ENCODE peak calls at places on chromosomes 16 and 17, in five cellular contexts. Z is right lobe of liver, V is fibroblast of villous mesenchyme, Y is OCI-LY7, Q is BE2C. U is an unnamed sample.

GRCh38 chr16:71210-71539 is 1.3 kb downstream of the RHBDF1 start:
- DNase-seq in Z (no peak), V (no peak), Y (no peak), Q (no peak), U (no peak)

GRCh38 chr16:57325458-57325857 is 33.1 kb upstream of the CCL22 start:
- DNase-seq in Z (no peak), V (peak), Y (no peak), Q (no peak), U (no peak)

GRCh38 chr16:4507588-4508345 is 30.8 kb downstream of the CDIP1 start:
- DNase-seq in Z (no peak), V (no peak), Y (no peak), Q (no peak), U (no peak)

GRCh38 chr17:42131971-42132370 is 9.4 kb downstream of the HSPB9 start:
- DNase-seq in Z (no peak), V (no peak), Y (no peak), Q (no peak), U (no peak)

GRCh38 chr16:14487579-14487978 is 142.5 kb downstream of the PARN start:
- DNase-seq in Z (no peak), V (no peak), Y (peak), Q (no peak), U (no peak)

GRCh38 chr17:63249256-63250006 is 196.7 kb downstream of the CYB561 start:
- DNase-seq in Z (no peak), V (no peak), Y (no peak), Q (no peak), U (no peak)

GRCh38 chr17:6437466-6437865 is 2.5 kb upstream of the AIPL1 start:
- DNase-seq in Z (no peak), V (no peak), Y (no peak), Q (no peak), U (no peak)

GRCh38 chr17:27281438-27281837 is 12.5 kb upstream of the WSB1 start:
- DNase-seq in Z (no peak), V (no peak), Y (no peak), Q (no peak), U (no peak)

GRCh38 chr17:78377858-78378224 is 608 bp upstream of the PGS1 start:
- DNase-seq in Z (no peak), V (no peak), Y (no peak), Q (no peak), U (no peak)

GRCh38 chr16:10577305-10578202 is 2.8 kb downstream of the EMP2 start:
- DNase-seq in Z (no peak), V (no peak), Y (no peak), Q (no peak), U (no peak)

GRCh38 chr16:4090476-4090875 is 25.8 kb downstream of the ADCY9 start:
- DNase-seq in Z (peak), V (no peak), Y (no peak), Q (no peak), U (no peak)

GRCh38 chr17:67557921-67558320 is 159.8 kb upstream of the NOL11 start:
- DNase-seq in Z (no peak), V (peak), Y (no peak), Q (no peak), U (no peak)

GRCh38 chr17:67562036-67562435 is 155.7 kb upstream of the NOL11 start:
- DNase-seq in Z (no peak), V (no peak), Y (no peak), Q (no peak), U (no peak)

GRCh38 chr17:67558740-67559380 is 158.9 kb upstream of the NOL11 start:
- DNase-seq in Z (no peak), V (no peak), Y (no peak), Q (no peak), U (no peak)

GRCh38 chr17:67557052-67557845 is 160.5 kb upstream of the NOL11 start:
- DNase-seq in Z (no peak), V (no peak), Y (no peak), Q (no peak), U (no peak)

GRCh38 chr17:67559381-67559966 is 158.3 kb upstream of the NOL11 start:
- DNase-seq in Z (no peak), V (no peak), Y (no peak), Q (no peak), U (peak)
- TF ChIP-seq CTCF in Z (no peak), V (peak), Y (peak), Q (peak), U (peak)

DNA sequence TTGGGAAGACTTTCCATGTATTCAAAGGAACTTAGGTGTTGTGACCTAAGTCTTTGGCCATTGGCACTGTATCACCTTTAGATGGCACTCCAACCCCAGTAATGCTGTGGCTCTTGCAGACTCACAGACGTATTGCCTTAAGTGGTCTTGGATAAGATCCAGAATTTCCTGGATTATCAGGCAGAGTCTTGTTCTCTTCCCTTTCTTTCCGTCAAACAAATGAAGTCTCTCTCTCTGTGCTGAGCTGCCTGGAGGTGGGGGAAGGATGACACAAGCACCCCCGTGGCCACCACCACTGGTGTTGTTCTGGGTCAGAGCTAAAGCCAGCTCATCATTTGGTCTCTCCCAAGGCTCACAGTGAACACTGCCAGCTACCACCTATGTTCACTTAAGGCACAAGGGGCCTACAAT is 789.9 kb upstream of the KIF2B start:
- DNase-seq in Z (no peak), V (no peak), Y (peak), Q (peak), U (peak)
- TF ChIP-seq CTCF in Z (peak), V (no peak), Y (peak), Q (peak), U (no peak)

DNA sequence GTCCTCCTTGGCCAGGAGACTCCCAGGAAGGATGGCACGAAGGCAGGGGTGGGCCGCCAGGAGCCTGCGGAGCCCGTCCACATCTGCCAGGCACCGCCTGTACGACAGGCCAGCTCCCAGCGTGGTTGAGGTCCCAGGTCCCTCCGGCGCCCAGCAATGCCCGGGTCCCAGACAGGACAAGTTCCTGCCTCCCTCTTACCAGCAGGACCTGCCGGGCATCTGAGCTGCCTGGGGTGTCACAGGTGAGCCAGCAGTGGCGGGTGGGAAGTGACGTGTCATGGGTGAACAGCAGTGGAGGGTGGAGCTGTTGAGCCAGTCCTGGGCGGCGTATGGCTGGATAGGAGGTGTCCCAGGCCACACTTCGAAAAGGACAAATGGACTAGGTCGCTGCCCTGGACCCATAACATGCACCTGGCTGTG is 15.7 kb upstream of the BAHCC1 start:
- DNase-seq in Z (peak), V (no peak), Y (no peak), Q (no peak), U (no peak)
- TF ChIP-seq CTCF in Z (no peak), V (no peak), Y (no peak), Q (peak), U (no peak)

GRCh38 chr17:37213927-37214326 is 161.9 kb upstream of the C17orf78 start:
- DNase-seq in Z (no peak), V (no peak), Y (no peak), Q (no peak), U (no peak)

GRCh38 chr17:37206299-37206698 is 169.5 kb upstream of the C17orf78 start:
- DNase-seq in Z (no peak), V (no peak), Y (no peak), Q (no peak), U (no peak)

GRCh38 chr17:37207103-37207502 is 168.7 kb upstream of the C17orf78 start:
- DNase-seq in Z (no peak), V (no peak), Y (no peak), Q (no peak), U (no peak)

GRCh38 chr17:37212184-37212583 is 163.6 kb upstream of the C17orf78 start:
- DNase-seq in Z (no peak), V (peak), Y (no peak), Q (no peak), U (no peak)
- TF ChIP-seq CTCF in Z (no peak), V (peak), Y (peak), Q (peak), U (no peak)